ENCODE peak calls at places on chromosomes 3 and 15, in four cellular contexts. J, V, Q and M are unnamed samples.

GRCh38 chr15:50231761-50232160 is 33.8 kb downstream of the HDC start:
- DNase-seq in J (no peak), Q (no peak), V (no peak), M (no peak)

GRCh38 chr3:17623464-17623863 is 119.0 kb downstream of the TBC1D5 start:
- DNase-seq in V (no peak), Q (no peak), J (no peak), M (no peak)

GRCh38 chr3:100915706-100916105 is 77.5 kb downstream of the ABI3BP start:
- DNase-seq in Q (no peak), V (no peak), J (no peak), M (no peak)

GRCh38 chr3:162007722-162008121 is 511.1 kb downstream of the OTOL1 start:
- DNase-seq in J (no peak), Q (no peak), V (no peak), M (no peak)

GRCh38 chr3:10423171-10423882 is 82.1 kb downstream of the ATP2B2 start:
- DNase-seq in J (no peak), Q (no peak), V (no peak), M (no peak)

GRCh38 chr3:127680146-127680661 is 7.5 kb downstream of the ABTB1 start:
- DNase-seq in V (peak; percentile 24), J (peak; percentile 5), Q (no peak), M (no peak)

GRCh38 chr3:195150194-195151118 is 120.5 kb downstream of the XXYLT1 start:
- DNase-seq in V (peak; percentile 83), J (no peak), Q (peak; percentile 66), M (peak; percentile 50)

GRCh38 chr15:97941572-97941971 is 18.9 kb upstream of the ARRDC4 start:
- DNase-seq in Q (no peak), V (no peak), J (no peak), M (no peak)

GRCh38 chr15:81133782-81134461 is at the start of gene CFAP161:
- DNase-seq in V (peak; percentile 75), J (no peak), Q (peak; percentile 86), M (peak; percentile 82)

GRCh38 chr3:11662392-11662990 is 18.8 kb upstream of the VGLL4 start:
- DNase-seq in J (no peak), V (no peak), Q (no peak), M (no peak)

GRCh38 chr15:94360251-94360671 is 128.9 kb downstream of the MCTP2 start:
- DNase-seq in Q (no peak), J (no peak), V (no peak), M (no peak)
- TF ChIP-seq CTCF in Q (no peak), J (no peak), V (no peak), M (no peak)

DNA sequence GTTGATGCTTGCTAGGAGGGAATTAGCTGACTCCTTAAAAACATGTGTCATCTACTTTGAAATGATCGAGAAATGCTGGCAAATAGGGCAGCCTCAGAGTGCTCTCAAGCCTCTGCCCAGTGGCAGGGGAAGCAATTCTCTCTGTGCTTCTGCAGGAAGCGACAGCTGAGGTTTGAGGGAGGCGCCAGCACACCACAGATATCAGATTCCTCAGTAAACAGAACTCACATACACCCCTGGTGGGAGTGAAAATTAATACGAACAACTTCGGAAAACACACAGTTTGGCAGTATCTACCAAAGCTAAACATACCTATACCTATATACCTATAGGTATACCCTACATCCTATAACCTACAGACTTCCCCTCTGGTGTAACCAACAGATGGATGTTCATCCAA is 61.3 kb downstream of the NSMCE3 start:
- DNase-seq in J (no peak), V (no peak), Q (no peak), M (no peak)
- TF ChIP-seq CTCF in J (no peak), V (no peak), Q (no peak), M (no peak)

DNA sequence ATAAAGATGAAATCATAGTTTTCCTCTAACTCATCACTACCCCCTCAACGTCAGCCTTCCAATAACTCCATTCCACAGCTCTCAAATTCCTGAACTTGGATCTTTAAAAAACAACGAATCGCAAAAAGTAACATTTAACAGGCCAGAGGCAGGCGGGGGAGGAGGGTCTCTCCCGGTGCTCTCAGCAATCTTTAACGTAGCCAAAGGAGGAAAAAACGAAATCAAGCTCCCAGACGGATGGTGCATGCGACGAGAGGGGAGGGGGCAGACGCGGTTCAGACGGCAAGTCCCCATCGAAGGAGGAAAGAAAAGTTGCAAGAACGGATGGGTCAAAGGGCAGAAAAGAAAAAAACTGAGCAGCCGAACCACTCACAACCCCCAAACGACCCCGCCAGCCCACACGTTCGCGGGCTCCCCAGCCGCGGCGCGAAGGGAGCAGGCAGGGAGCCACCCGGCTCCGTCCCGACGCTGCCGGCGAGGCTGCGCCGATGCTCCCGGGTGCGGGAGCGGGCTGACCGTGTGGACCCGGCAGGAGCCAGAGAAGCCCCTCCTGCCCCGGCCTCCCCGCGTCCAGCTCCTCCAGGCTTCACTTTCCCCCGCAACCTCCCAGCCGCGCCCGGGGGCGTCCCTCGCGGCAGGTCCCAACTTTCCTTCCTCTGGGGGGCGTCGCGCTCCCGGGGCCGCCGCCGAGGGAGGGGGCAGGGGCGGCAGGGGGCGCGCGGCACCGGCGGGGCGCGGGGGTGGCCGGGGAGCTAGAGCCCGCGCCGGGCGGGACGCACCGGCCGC is 661 bp downstream of the PEAK1 start:
- DNase-seq in J (peak; percentile 44), Q (peak; percentile 66), V (peak; percentile 27), M (peak; percentile 73)
- TF ChIP-seq CTCF in J (peak; percentile 15), Q (peak; percentile 44), V (no peak), M (peak; percentile 32)

GRCh38 chr15:84816694-84817460 is at the start of gene ALPK3:
- DNase-seq in V (peak; percentile 47), J (no peak), Q (peak; percentile 87), M (peak; percentile 94)
- TF ChIP-seq CTCF in V (no peak), J (no peak), Q (peak; percentile 29), M (peak; percentile 34)

GRCh38 chr15:99928429-99928981 is 195.3 kb upstream of the LYSMD4 start:
- DNase-seq in Q (peak; percentile 85), J (peak; percentile 83), V (peak; percentile 86), M (peak; percentile 93)
- TF ChIP-seq CTCF in Q (peak; percentile 64), J (peak; percentile 61), V (peak; percentile 73), M (peak; percentile 68)

DNA sequence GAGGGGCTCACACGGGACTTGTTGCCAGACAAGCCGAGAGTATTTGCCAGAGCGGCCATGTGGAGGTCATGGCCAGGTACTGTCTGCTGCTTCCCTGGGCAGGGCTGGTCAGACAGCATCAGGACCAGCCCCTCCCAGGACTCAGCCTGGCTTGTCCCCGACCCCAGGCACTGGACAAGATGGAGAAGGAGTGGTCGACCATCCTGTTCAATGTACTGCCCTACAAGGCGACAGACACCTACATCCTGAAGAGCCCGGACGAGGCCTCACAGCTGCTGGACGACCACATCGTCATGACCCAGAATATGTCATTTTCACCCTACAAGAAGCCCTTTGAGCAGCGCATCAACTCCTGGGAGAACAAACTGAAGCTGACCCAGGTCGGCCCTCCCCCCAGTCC is 38.6 kb downstream of the DNAH1 start:
- DNase-seq in Q (no peak), V (no peak), J (no peak), M (peak; percentile 8)
- TF ChIP-seq CTCF in Q (no peak), V (no peak), J (no peak), M (no peak)

DNA sequence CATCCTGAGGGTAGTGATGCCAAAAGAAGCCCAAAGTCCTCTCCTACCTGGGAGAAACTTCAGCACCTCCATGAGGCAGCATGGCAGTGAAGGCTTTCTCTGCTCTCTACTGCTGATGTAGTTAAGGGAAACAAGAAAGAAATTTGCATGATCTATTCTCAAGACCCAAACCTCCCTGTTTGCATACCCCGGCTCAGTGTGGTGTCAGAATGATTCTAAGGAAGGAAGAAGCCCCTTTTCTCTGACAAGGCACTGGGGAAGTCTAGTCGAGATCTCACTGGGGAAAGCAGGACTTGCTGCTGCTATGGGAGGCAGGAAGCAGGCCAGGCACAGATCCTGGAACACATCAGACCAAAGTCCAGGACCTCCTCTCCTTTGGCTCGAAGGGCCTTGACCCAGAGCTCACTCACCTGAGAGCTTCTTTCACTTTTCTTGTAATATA is 89.4 kb upstream of the ICE2 start:
- DNase-seq in V (no peak), Q (no peak), J (peak; percentile 64), M (no peak)
- TF ChIP-seq CTCF in V (no peak), Q (no peak), J (no peak), M (no peak)

GRCh38 chr3:196947136-196947859 is 5.0 kb upstream of the NCBP2 start:
- DNase-seq in J (no peak), Q (no peak), V (no peak), M (no peak)
- TF ChIP-seq CTCF in J (no peak), Q (no peak), V (no peak), M (no peak)

GRCh38 chr3:13839253-13839652 is 40.6 kb downstream of the WNT7A start:
- DNase-seq in J (no peak), V (no peak), Q (no peak), M (no peak)

GRCh38 chr3:13835246-13835645 is 44.6 kb downstream of the WNT7A start:
- DNase-seq in V (no peak), Q (no peak), J (no peak), M (no peak)

GRCh38 chr3:13838421-13838820 is 41.5 kb downstream of the WNT7A start:
- DNase-seq in J (no peak), V (no peak), Q (no peak), M (no peak)

GRCh38 chr3:13837751-13838150 is 42.1 kb downstream of the WNT7A start:
- DNase-seq in Q (no peak), V (no peak), J (no peak), M (no peak)

DNA sequence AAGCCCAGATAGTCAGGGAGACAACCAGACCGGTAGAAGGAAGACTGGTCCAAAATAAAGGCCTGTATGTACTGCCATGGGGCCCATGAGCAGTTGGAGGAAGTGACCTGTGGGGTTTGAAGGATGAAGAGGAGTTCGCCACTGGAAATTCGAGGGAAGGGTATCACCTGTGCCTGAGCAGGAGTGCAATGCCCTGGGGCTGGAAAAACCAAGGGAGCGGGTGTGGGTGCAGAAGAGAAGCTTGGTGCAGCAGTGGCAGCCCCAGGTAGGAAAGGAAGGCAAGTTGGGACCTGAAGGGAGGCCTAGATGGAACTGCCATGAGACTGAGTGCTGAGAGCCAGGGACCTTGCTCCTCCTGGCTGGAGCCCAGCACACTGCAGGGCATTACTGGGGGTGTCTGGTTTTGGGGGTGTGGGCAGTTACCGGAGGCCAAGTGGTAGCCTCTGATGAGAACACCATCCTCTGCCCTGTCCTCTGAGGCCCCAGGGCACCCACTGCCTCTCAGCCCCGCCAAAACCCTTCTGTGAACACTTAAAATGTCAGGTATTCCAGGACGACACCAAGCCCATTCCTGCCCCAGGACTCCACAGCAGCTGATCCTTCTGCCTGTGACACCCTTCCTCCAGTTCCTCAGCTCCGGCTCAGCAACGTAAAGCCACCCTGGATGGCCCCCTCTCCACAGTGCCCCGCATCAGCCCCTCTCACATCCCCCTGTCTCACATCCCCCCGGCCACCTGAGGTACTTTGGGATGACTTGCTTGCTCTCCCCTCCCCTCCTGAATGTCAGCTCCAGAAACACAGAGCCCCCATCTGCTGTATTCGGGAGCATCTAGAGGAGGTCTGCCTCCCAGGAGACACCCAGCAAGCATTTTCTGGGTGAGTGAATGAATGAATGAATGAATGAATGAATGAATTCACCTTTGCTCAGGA is 42.9 kb downstream of the WNT7A start:
- DNase-seq in V (no peak), J (no peak), Q (no peak), M (no peak)
- TF ChIP-seq CTCF in V (no peak), J (no peak), Q (no peak), M (no peak)